ENCODE peak calls at places on chromosomes 7 and 10, in four cellular contexts. O is lung, I is HCT116, G is keratinocyte. H is an unnamed sample. For H3K27me3, the result is how much of the 10 kb centered on the place peaks cover.

GRCh38 chr7:93535616-93536015 is 38.9 kb downstream of the CALCR start:
- DNase-seq in G (no peak), O (no peak), I (no peak), H (no peak)

GRCh38 chr10:110226926-110227641 is 19.7 kb downstream of the MXI1 start:
- DNase-seq in G (no peak), O (peak), I (peak), H (peak)

GRCh38 chr10:71975891-71976725 is 11.9 kb downstream of the CHST3 start:
- DNase-seq in I (peak), O (no peak), G (no peak), H (peak)

GRCh38 chr10:99775850-99776249 is 6.6 kb upstream of the ABCC2 start:
- DNase-seq in G (peak), I (peak), O (no peak), H (no peak)

GRCh38 chr10:129079705-129080104 is 387.3 kb upstream of the MGMT start:
- DNase-seq in I (no peak), O (peak), G (no peak), H (peak)

GRCh38 chr10:59991661-59992060 is 85.3 kb upstream of the CCDC6 start:
- DNase-seq in O (peak), G (peak), I (peak), H (no peak)

GRCh38 chr7:31921047-31921446 is 149.2 kb downstream of the PDE1C start:
- DNase-seq in I (no peak), G (no peak), O (no peak), H (no peak)

GRCh38 chr7:68246189-68246633 is 1249.6 kb downstream of the TYW1 start:
- DNase-seq in G (peak), I (no peak), O (no peak), H (no peak)

GRCh38 chr7:977326-978048 is 2.1 kb upstream of the COX19 start:
- DNase-seq in G (no peak), O (no peak), I (no peak), H (no peak)

GRCh38 chr10:43282881-43283280 is 16.0 kb upstream of the RASGEF1A start:
- DNase-seq in O (no peak), G (no peak), I (no peak), H (no peak)

GRCh38 chr10:131898061-131898460 is 2.7 kb upstream of the PPP2R2D start:
- DNase-seq in G (no peak), O (no peak), I (no peak), H (no peak)

GRCh38 chr10:100637785-100638184 is 102.0 kb downstream of the HIF1AN start:
- DNase-seq in O (no peak), G (no peak), I (peak), H (no peak)

GRCh38 chr7:135486258-135486657 is 23.6 kb downstream of the CNOT4 start:
- DNase-seq in O (no peak), I (no peak), G (no peak), H (no peak)

GRCh38 chr7:24981544-24981951 is 1.6 kb upstream of the OSBPL3 start:
- DNase-seq in I (no peak), G (no peak), O (peak), H (peak)

GRCh38 chr7:24980695-24981543 is 941 bp upstream of the OSBPL3 start:
- DNase-seq in O (peak), I (no peak), G (no peak), H (peak)

GRCh38 chr7:24979470-24979862 is 512 bp downstream of the OSBPL3 start:
- DNase-seq in O (peak), G (no peak), I (no peak), H (peak)

GRCh38 chr7:24979863-24980694 is at the start of gene OSBPL3:
- DNase-seq in I (peak), O (peak), G (peak), H (peak)

DNA sequence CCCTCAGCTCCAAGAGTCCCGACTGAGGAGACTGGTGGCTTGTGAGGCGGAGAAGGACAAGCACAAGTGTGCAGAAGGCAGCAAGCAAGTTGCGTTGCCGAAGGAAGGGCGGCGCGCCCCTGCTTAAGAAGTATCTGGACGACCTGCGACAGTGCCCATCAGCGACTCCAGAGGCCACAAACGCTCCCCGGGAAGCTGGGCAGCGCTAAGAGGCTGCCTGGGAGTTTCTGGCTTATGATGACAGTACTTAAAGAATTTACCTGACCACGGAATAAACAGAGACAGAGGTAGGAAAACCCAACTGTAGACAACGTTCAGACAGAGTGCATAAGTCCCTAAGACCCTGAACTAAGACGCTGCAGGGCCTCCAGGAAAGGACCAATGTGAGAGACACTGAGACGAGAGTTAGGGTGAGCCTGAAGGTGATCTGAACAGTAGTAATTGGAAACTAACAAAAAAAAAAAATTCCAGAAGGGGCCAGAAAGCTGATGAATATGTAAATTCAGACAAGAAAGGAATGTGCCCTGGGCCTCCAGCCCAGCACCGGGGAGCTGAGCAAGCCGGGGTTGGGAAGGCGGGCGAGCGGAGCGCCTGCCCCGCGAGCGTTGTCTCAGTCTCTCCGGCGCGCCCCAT is 1.0 kb downstream of the OSBPL3 start:
- DNase-seq in O (peak), I (no peak), G (no peak), H (no peak)
- H3K27me3 ChIP-seq in O (under half), I (under half), G (under half), H (under half)

GRCh38 chr10:133358162-133358919 is 522 bp upstream of the FUOM start:
- DNase-seq in O (no peak), G (no peak), I (no peak), H (no peak)
- H3K27ac ChIP-seq in O (no peak), G (no peak), I (no peak), H (no peak)

DNA sequence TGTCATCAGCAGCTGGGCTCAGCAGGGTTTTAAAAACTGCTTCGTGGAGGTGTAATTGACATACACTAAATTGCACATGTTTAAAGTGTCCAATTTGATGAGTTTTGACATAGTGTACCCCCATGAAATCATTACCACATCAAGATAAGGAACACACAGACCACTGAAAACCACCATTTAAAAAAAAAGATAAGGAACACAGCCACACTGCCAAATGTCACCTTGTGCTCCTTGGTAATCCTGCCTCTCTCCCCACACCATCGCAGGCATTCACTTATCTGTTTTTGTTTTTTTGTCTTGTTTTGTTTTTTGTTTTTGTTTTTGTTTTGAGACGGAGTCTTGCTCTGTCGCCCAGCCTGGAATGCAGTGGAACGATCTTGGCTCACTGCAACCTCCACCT is 75.0 kb downstream of the NEURL1 start:
- DNase-seq in O (no peak), I (no peak), G (no peak), H (no peak)
- H3K27me3 ChIP-seq in O (under half), I (under half), G (under half), H (under half)

GRCh38 chr10:114027041-114027394 is 16.6 kb upstream of the ADRB1 start:
- DNase-seq in O (no peak), G (no peak), I (no peak), H (no peak)
- H3K27ac ChIP-seq in O (no peak), G (peak), I (peak), H (no peak)

GRCh38 chr7:3064077-3064476 is 20.4 kb upstream of the CARD11 start:
- DNase-seq in I (no peak), G (no peak), O (no peak), H (peak)
- H3K27me3 ChIP-seq in I (under half), G (under half), O (under half), H (under half)

GRCh38 chr10:24439935-24440334 is 231.0 kb downstream of the KIAA1217 start:
- DNase-seq in O (no peak), I (no peak), G (no peak), H (no peak)
- H3K27ac ChIP-seq in O (no peak), I (no peak), G (no peak), H (peak)

GRCh38 chr7:154855366-154855765 is 147.6 kb downstream of the PAXIP1 start:
- DNase-seq in I (no peak), G (no peak), O (no peak), H (no peak)

GRCh38 chr7:154858836-154859537 is 143.9 kb downstream of the PAXIP1 start:
- DNase-seq in O (no peak), G (no peak), I (no peak), H (no peak)

GRCh38 chr7:154856737-154857136 is 146.2 kb downstream of the PAXIP1 start:
- DNase-seq in O (no peak), G (no peak), I (no peak), H (no peak)

GRCh38 chr7:154857728-154858681 is 144.9 kb downstream of the PAXIP1 start:
- DNase-seq in O (no peak), G (no peak), I (no peak), H (no peak)

GRCh38 chr7:154857240-154857639 is 145.7 kb downstream of the PAXIP1 start:
- DNase-seq in I (no peak), O (no peak), G (no peak), H (no peak)
- H3K27me3 ChIP-seq in I (under half), O (under half), G (under half), H (under half)

DNA sequence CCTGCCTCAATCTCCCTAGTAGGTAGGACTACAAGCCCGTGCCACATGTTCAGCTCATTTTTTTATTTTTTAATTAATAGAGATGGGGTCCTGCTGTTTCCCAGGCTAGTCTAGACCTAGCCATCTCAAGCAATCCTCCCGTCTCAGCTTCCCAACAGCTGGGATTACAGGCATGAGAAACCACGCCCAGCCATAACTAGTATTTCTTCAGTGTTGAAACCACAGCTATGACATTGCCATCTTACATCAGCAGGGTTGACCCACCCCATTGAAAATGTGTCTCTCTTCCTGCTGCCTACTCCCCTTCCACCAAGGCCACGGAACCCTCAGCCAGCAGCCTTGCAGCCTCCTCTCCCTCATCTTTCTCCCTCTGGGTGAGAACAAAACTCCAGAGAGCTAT is 62.1 kb upstream of the ZNF746 start:
- DNase-seq in I (no peak), G (peak), O (no peak), H (no peak)
- H3K27ac ChIP-seq in I (no peak), G (peak), O (no peak), H (no peak)

H was measured in aorta.